ENCODE peak calls at places on chromosome 5, in seven cellular contexts. One of them, this sample, is unnamed.

GRCh38 chr5:170307575-170308465 is 10.2 kb upstream of the LCP2 start:
- DNase-seq in naive thymus-derived CD4-positive, alpha-beta T cell: no peak
- DNase-seq in adrenal gland: peak
- DNase-seq in neural crest cell: no peak
- DNase-seq in stimulated activated CD4-positive, alpha-beta T cell treated with anti-CD3 and anti-CD28 coated beads, Interleukin-1b, Interleukin-23, amount 100 ng/mL, for 24 hours: no peak
- DNase-seq in body of pancreas: peak
- DNase-seq in brain microvascular endothelial cell: peak
- DNase-seq in this sample: peak

GRCh38 chr5:142664634-142665033 is 21.3 kb downstream of the FGF1 start:
- DNase-seq in brain microvascular endothelial cell: no peak
- DNase-seq in body of pancreas: no peak
- DNase-seq in adrenal gland: no peak
- DNase-seq in naive thymus-derived CD4-positive, alpha-beta T cell: no peak
- DNase-seq in neural crest cell: no peak
- DNase-seq in stimulated activated CD4-positive, alpha-beta T cell treated with anti-CD3 and anti-CD28 coated beads, Interleukin-1b, Interleukin-23, amount 100 ng/mL, for 24 hours: no peak
- DNase-seq in this sample: no peak

GRCh38 chr5:127833999-127834953 is 131.1 kb downstream of the CCDC192 start:
- DNase-seq in brain microvascular endothelial cell: no peak
- DNase-seq in naive thymus-derived CD4-positive, alpha-beta T cell: no peak
- DNase-seq in neural crest cell: no peak
- DNase-seq in body of pancreas: no peak
- DNase-seq in adrenal gland: no peak
- DNase-seq in stimulated activated CD4-positive, alpha-beta T cell treated with anti-CD3 and anti-CD28 coated beads, Interleukin-1b, Interleukin-23, amount 100 ng/mL, for 24 hours: no peak
- DNase-seq in this sample: no peak

GRCh38 chr5:79844571-79844970 is 146.5 kb downstream of the MTX3 start:
- DNase-seq in naive thymus-derived CD4-positive, alpha-beta T cell: no peak
- DNase-seq in brain microvascular endothelial cell: no peak
- DNase-seq in neural crest cell: no peak
- DNase-seq in stimulated activated CD4-positive, alpha-beta T cell treated with anti-CD3 and anti-CD28 coated beads, Interleukin-1b, Interleukin-23, amount 100 ng/mL, for 24 hours: no peak
- DNase-seq in body of pancreas: no peak
- DNase-seq in adrenal gland: no peak
- DNase-seq in this sample: no peak

GRCh38 chr5:148632280-148632679 is 22.0 kb downstream of the HTR4 start:
- DNase-seq in body of pancreas: no peak
- DNase-seq in brain microvascular endothelial cell: no peak
- DNase-seq in stimulated activated CD4-positive, alpha-beta T cell treated with anti-CD3 and anti-CD28 coated beads, Interleukin-1b, Interleukin-23, amount 100 ng/mL, for 24 hours: no peak
- DNase-seq in naive thymus-derived CD4-positive, alpha-beta T cell: no peak
- DNase-seq in adrenal gland: no peak
- DNase-seq in neural crest cell: no peak
- DNase-seq in this sample: no peak

GRCh38 chr5:2465383-2465782 is 286.1 kb downstream of the IRX2 start:
- DNase-seq in brain microvascular endothelial cell: no peak
- DNase-seq in stimulated activated CD4-positive, alpha-beta T cell treated with anti-CD3 and anti-CD28 coated beads, Interleukin-1b, Interleukin-23, amount 100 ng/mL, for 24 hours: no peak
- DNase-seq in body of pancreas: no peak
- DNase-seq in naive thymus-derived CD4-positive, alpha-beta T cell: no peak
- DNase-seq in adrenal gland: no peak
- DNase-seq in neural crest cell: no peak
- DNase-seq in this sample: no peak

GRCh38 chr5:178291161-178291561 is 58.6 kb upstream of the PHYKPL start:
- DNase-seq in naive thymus-derived CD4-positive, alpha-beta T cell: no peak
- DNase-seq in body of pancreas: no peak
- DNase-seq in stimulated activated CD4-positive, alpha-beta T cell treated with anti-CD3 and anti-CD28 coated beads, Interleukin-1b, Interleukin-23, amount 100 ng/mL, for 24 hours: no peak
- DNase-seq in neural crest cell: no peak
- DNase-seq in brain microvascular endothelial cell: no peak
- DNase-seq in adrenal gland: no peak
- DNase-seq in this sample: no peak

GRCh38 chr5:39005566-39006232 is 68.5 kb downstream of the RICTOR start:
- DNase-seq in stimulated activated CD4-positive, alpha-beta T cell treated with anti-CD3 and anti-CD28 coated beads, Interleukin-1b, Interleukin-23, amount 100 ng/mL, for 24 hours: no peak
- DNase-seq in brain microvascular endothelial cell: peak
- DNase-seq in adrenal gland: no peak
- DNase-seq in body of pancreas: no peak
- DNase-seq in naive thymus-derived CD4-positive, alpha-beta T cell: peak
- DNase-seq in neural crest cell: no peak
- DNase-seq in this sample: peak

GRCh38 chr5:123718238-123718637 is 206.3 kb downstream of the CSNK1G3 start:
- DNase-seq in brain microvascular endothelial cell: no peak
- DNase-seq in adrenal gland: no peak
- DNase-seq in naive thymus-derived CD4-positive, alpha-beta T cell: no peak
- DNase-seq in neural crest cell: no peak
- DNase-seq in stimulated activated CD4-positive, alpha-beta T cell treated with anti-CD3 and anti-CD28 coated beads, Interleukin-1b, Interleukin-23, amount 100 ng/mL, for 24 hours: no peak
- DNase-seq in body of pancreas: no peak
- DNase-seq in this sample: no peak

GRCh38 chr5:107997338-107997979 is 326.7 kb upstream of the EFNA5 start:
- DNase-seq in brain microvascular endothelial cell: no peak
- DNase-seq in body of pancreas: no peak
- DNase-seq in adrenal gland: no peak
- DNase-seq in stimulated activated CD4-positive, alpha-beta T cell treated with anti-CD3 and anti-CD28 coated beads, Interleukin-1b, Interleukin-23, amount 100 ng/mL, for 24 hours: no peak
- DNase-seq in naive thymus-derived CD4-positive, alpha-beta T cell: no peak
- DNase-seq in neural crest cell: no peak
- DNase-seq in this sample: no peak

GRCh38 chr5:59416441-59416840 is 477.1 kb downstream of the PDE4D start:
- DNase-seq in naive thymus-derived CD4-positive, alpha-beta T cell: no peak
- DNase-seq in body of pancreas: no peak
- DNase-seq in brain microvascular endothelial cell: no peak
- DNase-seq in stimulated activated CD4-positive, alpha-beta T cell treated with anti-CD3 and anti-CD28 coated beads, Interleukin-1b, Interleukin-23, amount 100 ng/mL, for 24 hours: no peak
- DNase-seq in neural crest cell: no peak
- DNase-seq in adrenal gland: no peak
- DNase-seq in this sample: no peak

GRCh38 chr5:56737002-56737621 is 78.2 kb upstream of the MAP3K1 start:
- DNase-seq in brain microvascular endothelial cell: peak
- DNase-seq in stimulated activated CD4-positive, alpha-beta T cell treated with anti-CD3 and anti-CD28 coated beads, Interleukin-1b, Interleukin-23, amount 100 ng/mL, for 24 hours: no peak
- DNase-seq in naive thymus-derived CD4-positive, alpha-beta T cell: no peak
- DNase-seq in body of pancreas: no peak
- DNase-seq in adrenal gland: no peak
- DNase-seq in neural crest cell: no peak
- DNase-seq in this sample: no peak

This sample was measured in Caco-2.